ENCODE peak calls at places on chromosomes 2 and 18, in eight cellular contexts. L is transverse colon, B is heart left ventricle, N is endothelial cell of umbilical vein, X is spleen, W is breast epithelium, Q is IMR-90, A is body of pancreas. D is an unnamed sample.

GRCh38 chr2:203808041-203808750 is 59.4 kb upstream of the CTLA4 start:
- DNase-seq in L (no peak), B (no peak), N (peak), X (no peak), W (no peak), Q (peak), A (no peak), D (no peak)

GRCh38 chr2:40020997-40021396 is 241.9 kb upstream of the THUMPD2 start:
- DNase-seq in L (no peak), B (no peak), N (no peak), X (no peak), W (no peak), Q (no peak), A (no peak), D (no peak)

GRCh38 chr18:50083708-50084107 is 111.2 kb downstream of the MYO5B start:
- DNase-seq in L (no peak), B (no peak), N (no peak), X (no peak), W (no peak), Q (no peak), A (no peak), D (no peak)

GRCh38 chr2:99104006-99104405 is 37.5 kb upstream of the C2orf15 start:
- DNase-seq in L (no peak), B (no peak), N (no peak), X (no peak), W (no peak), Q (no peak), A (no peak), D (no peak)

GRCh38 chr2:23377772-23378171 is 7.2 kb upstream of the KLHL29 start:
- DNase-seq in L (no peak), B (no peak), N (no peak), X (no peak), W (no peak), Q (no peak), A (no peak), D (no peak)

GRCh38 chr2:85355521-85355920 is 952 bp downstream of the ELMOD3 start:
- DNase-seq in L (no peak), B (no peak), N (no peak), X (no peak), W (no peak), Q (no peak), A (no peak), D (no peak)

GRCh38 chr18:26157326-26157725 is 23.7 kb downstream of the PSMA8 start:
- DNase-seq in L (no peak), B (no peak), N (no peak), X (no peak), W (no peak), Q (no peak), A (no peak), D (no peak)

GRCh38 chr18:26745288-26745975 is 120.1 kb downstream of the AQP4 start:
- DNase-seq in L (no peak), B (no peak), N (no peak), X (no peak), W (peak), Q (no peak), A (peak), D (no peak)

GRCh38 chr2:199797431-199797830 is 53.6 kb downstream of the FTCDNL1 start:
- DNase-seq in L (no peak), B (no peak), N (no peak), X (no peak), W (no peak), Q (no peak), A (no peak), D (no peak)

GRCh38 chr18:2459886-2460285 is 111.4 kb downstream of the METTL4 start:
- DNase-seq in L (no peak), B (no peak), N (no peak), X (no peak), W (no peak), Q (peak), A (no peak), D (no peak)

GRCh38 chr2:173719471-173719870 is 245.7 kb downstream of the SP3 start:
- DNase-seq in L (no peak), B (no peak), N (no peak), X (no peak), W (no peak), Q (no peak), A (no peak), D (no peak)

GRCh38 chr2:101655941-101656422 is 41.5 kb upstream of the MAP4K4 start:
- DNase-seq in L (no peak), B (no peak), N (no peak), X (no peak), W (no peak), Q (peak), A (peak), D (no peak)

GRCh38 chr2:60552096-60552850 is 1.2 kb downstream of the BCL11A start:
- DNase-seq in L (no peak), B (peak), N (peak), X (peak), W (no peak), Q (no peak), A (peak), D (no peak)

GRCh38 chr2:210956101-210956500 is 399.7 kb downstream of the CPS1 start:
- DNase-seq in L (no peak), B (no peak), N (no peak), X (no peak), W (no peak), Q (no peak), A (no peak), D (no peak)

DNA sequence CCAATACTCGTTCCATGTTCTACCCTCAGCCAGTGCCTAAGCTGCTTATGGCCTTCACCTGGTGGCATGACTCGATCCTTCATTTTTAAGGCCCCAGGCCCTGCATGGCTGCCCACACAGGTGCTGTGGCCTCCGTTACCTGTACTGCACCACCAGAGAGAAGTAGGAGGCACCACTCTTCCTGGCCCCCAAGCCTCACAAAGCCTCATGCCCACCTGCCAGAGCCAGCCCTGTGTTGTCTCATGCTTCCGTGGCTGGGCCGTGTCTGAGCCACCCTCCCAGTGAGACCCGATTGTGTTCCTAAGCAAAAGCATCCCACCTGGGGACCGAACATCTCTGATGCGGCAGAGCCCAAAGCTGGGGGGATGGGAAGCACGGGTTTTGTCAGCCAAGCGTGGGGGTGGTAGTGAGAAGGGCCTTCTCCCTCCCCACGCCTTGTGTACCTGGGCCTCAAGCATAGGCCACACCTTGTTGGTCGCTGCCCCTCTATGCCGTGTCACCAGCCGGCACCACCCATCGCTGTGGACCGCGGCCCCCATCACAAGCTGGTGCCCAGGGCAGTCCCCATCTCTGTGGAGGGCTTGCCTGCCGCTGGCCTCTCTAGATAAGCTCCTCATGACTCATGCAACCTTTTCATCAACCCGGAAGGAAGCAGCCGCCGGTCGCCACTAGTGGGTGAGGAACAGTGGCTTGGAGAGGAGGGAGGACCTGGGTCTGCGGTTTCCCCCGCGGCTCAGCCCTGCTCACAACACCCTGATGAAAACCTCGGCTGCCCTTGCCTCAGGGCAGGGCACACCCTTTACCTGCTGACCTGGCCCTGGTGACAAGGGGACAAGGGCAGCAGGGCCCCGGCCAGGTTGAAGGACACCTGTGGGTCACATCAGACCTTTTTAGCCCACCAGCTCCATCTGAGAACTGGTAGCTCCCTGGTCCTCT is 2.7 kb upstream of the RNPEPL1 start:
- DNase-seq in L (peak), B (peak), N (peak), X (peak), W (peak), Q (peak), A (peak), D (peak)
- TF ChIP-seq POLR2A in L (peak), B (peak), N (no peak), X (no peak), W (no peak), Q (no peak), A (no peak), D (peak)

DNA sequence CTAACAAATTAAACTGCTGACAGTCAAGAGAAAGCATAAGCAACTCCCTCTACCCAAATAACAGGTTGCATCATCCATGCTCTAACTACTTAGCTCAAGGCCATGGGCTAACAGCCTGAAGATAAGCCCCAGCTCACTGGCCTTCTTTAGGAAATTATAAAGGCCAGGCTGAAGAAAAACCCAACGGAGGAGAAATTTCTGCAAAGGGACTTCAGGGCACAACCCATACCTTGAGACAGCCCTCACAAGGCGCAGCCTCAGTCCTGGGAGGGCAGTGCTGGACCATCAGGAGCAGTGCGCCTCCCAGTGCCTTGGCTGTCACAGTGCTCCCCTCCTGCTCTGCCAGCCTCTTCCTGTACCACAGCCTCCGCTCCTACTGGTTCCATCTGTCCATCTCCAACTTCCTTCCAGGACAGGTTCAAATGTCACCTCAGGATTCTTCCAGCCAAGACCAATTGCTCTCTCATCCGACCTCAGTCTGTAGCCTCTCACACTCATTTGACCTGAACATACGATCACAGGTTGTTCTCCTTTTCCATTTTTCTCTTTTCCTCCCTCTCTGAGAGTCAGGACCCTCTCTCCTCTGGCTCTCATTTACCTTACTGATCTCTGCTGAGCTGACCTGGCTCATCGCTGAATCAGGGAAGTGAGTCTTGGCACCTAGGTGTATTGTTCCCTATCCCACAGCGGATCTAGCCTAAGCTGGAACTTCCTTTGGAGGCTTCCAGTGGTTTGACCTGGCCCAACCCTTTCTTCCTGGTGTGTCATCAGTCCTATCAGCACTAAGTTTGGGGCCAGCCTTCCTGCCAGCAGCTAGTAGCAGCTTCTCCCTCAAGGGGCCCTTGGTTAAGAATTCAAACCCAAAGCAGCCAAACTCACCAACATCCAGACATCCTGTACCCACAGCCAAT is 1.9 kb downstream of the MCFD2 start:
- DNase-seq in L (peak), B (no peak), N (peak), X (no peak), W (peak), Q (peak), A (peak), D (peak)
- TF ChIP-seq POLR2A in L (no peak), B (no peak), N (no peak), X (no peak), W (no peak), Q (peak), A (peak), D (no peak)

DNA sequence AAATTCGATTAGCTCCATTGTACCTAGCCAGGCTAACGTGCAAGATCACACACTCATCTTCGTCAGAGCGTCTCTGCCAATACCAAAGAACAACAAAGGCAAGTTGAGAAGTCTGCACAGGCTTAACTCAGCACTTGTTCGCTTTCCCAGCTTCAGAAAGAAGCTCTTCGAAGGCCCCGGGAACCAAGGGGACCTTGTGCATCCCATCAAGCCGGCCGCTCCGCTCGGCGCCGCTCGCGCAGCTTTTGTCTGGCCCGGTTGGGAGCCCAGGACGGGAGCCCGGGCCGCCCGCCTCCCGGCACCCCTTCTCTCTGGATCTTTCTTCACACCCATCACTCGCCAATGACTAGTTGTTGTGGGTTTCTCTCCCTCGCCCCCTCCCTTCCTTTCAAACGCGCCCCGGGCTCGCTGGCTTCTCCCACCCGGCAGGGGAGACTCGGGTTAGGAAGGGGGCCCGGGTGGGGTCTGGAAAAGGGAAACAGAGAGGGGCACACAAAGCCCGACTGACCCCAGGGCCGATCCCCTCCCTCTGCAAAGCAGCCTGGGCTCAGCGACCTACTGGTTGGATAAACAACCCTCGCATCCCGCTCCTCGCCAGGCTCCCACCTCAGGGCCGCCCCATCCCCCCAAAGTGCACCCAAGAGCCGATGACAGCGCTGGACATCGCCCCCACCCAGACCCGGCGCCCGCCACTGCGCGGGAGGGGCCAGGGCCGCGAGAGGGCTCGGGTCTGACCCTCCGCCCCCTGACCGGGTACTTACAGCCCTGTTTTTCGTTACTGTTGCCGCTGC is 456 bp downstream of the CLASP1 start:
- DNase-seq in L (peak), B (peak), N (peak), X (peak), W (peak), Q (peak), A (peak), D (peak)
- TF ChIP-seq POLR2A in L (no peak), B (no peak), N (no peak), X (no peak), W (no peak), Q (peak), A (no peak), D (peak)

GRCh38 chr2:227717687-227718567 is at the start of gene SLC19A3:
- DNase-seq in L (peak), B (peak), N (peak), X (peak), W (peak), Q (peak), A (peak), D (peak)
- TF ChIP-seq POLR2A in L (no peak), B (no peak), N (no peak), X (no peak), W (no peak), Q (no peak), A (no peak), D (no peak)

GRCh38 chr18:75209129-75209951 is at the start of gene PTGR3:
- DNase-seq in L (peak), B (peak), N (peak), X (peak), W (peak), Q (peak), A (peak), D (peak)
- TF ChIP-seq POLR2A in L (peak), B (peak), N (no peak), X (no peak), W (no peak), Q (no peak), A (peak), D (peak)

GRCh38 chr2:24883946-24884345 is 36.1 kb downstream of the ADCY3 start:
- DNase-seq in L (no peak), B (no peak), N (no peak), X (no peak), W (no peak), Q (peak), A (peak), D (no peak)

GRCh38 chr2:24887325-24887874 is 32.6 kb downstream of the ADCY3 start:
- DNase-seq in L (no peak), B (no peak), N (no peak), X (no peak), W (no peak), Q (no peak), A (no peak), D (no peak)

GRCh38 chr2:24886640-24887324 is 33.3 kb downstream of the ADCY3 start:
- DNase-seq in L (no peak), B (no peak), N (peak), X (peak), W (no peak), Q (peak), A (no peak), D (no peak)

GRCh38 chr2:24886114-24886501 is 33.9 kb downstream of the ADCY3 start:
- DNase-seq in L (no peak), B (no peak), N (peak), X (no peak), W (no peak), Q (no peak), A (no peak), D (no peak)

GRCh38 chr2:24885221-24886113 is 34.6 kb downstream of the ADCY3 start:
- DNase-seq in L (no peak), B (no peak), N (no peak), X (no peak), W (no peak), Q (peak), A (peak), D (no peak)
- TF ChIP-seq POLR2A in L (no peak), B (no peak), N (no peak), X (no peak), W (no peak), Q (no peak), A (no peak), D (no peak)

GRCh38 chr2:219387284-219388126 is at the start of gene DNPEP:
- DNase-seq in L (peak), B (peak), N (peak), X (peak), W (peak), Q (peak), A (peak), D (peak)

GRCh38 chr2:219386532-219387280 is 1.0 kb downstream of the DNPEP start:
- DNase-seq in L (no peak), B (no peak), N (no peak), X (peak), W (no peak), Q (no peak), A (no peak), D (no peak)

GRCh38 chr2:219388845-219389156 is 1.1 kb upstream of the DNPEP start:
- DNase-seq in L (no peak), B (no peak), N (no peak), X (no peak), W (no peak), Q (no peak), A (no peak), D (no peak)

GRCh38 chr2:219385958-219386520 is 1.7 kb downstream of the DNPEP start:
- DNase-seq in L (no peak), B (no peak), N (no peak), X (peak), W (no peak), Q (no peak), A (no peak), D (no peak)

GRCh38 chr2:219388127-219388844 is 574 bp upstream of the DNPEP start:
- DNase-seq in L (peak), B (peak), N (peak), X (peak), W (peak), Q (peak), A (peak), D (peak)
- TF ChIP-seq POLR2A in L (no peak), B (peak), N (no peak), X (no peak), W (no peak), Q (no peak), A (no peak), D (peak)

GRCh38 chr2:70766357-70767093 is 1.5 kb downstream of the ADD2 start:
- DNase-seq in L (no peak), B (no peak), N (no peak), X (no peak), W (no peak), Q (no peak), A (no peak), D (no peak)

GRCh38 chr2:70767094-70767698 is 804 bp downstream of the ADD2 start:
- DNase-seq in L (no peak), B (no peak), N (no peak), X (peak), W (no peak), Q (no peak), A (no peak), D (peak)

GRCh38 chr2:70768585-70769085 is 635 bp upstream of the ADD2 start:
- DNase-seq in L (no peak), B (no peak), N (no peak), X (no peak), W (no peak), Q (no peak), A (no peak), D (no peak)

GRCh38 chr2:70769450-70769849 is 1.4 kb upstream of the ADD2 start:
- DNase-seq in L (no peak), B (no peak), N (no peak), X (no peak), W (no peak), Q (no peak), A (no peak), D (no peak)

DNA sequence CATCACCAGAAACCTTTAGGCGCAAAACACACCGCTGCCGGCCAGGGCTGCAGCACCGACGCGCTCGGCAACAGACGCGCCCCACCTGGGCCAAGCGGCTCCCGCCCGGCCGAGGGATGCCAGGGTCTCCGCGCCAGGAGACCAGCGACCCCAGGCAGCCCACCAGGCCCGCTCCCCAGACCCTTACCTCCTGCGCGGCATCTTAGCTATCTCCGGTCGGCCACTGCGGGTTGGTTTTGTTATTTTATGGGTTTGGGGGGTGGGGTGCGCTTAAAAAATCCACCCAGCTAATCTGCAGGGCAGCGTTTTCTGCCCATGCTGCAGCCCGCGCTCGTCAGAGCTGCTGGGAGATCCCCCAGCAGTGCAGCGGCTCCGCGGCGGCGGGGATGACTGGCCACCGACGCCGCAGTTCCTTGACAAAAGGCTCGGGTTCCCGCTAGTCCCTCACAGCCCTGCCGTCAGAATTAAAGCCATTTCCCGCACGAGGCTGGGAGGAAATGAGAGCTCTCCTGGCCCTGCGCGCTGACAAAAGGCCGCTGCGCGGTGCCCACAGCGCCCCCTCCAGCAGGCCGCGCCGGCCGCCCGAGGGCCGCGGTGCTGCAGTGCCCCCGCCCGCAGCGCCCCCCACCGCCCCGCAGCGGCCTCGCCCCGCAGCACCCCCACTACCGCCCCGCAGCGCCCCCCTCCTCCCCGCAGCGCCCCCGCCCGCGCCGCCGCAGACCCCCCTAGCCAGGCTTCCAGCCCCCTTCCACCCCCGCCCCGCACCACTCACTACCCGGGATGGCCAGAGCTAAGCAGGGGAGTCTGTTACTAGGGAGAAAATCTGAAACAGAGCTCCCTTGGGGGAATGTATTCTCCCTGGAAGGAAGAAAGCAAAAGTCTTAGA is at the start of gene ADD2:
- DNase-seq in L (peak), B (no peak), N (peak), X (peak), W (no peak), Q (peak), A (peak), D (peak)
- TF ChIP-seq POLR2A in L (no peak), B (no peak), N (no peak), X (no peak), W (no peak), Q (no peak), A (no peak), D (no peak)

GRCh38 chr2:24837996-24838513 is 44.8 kb downstream of the CENPO start:
- DNase-seq in L (no peak), B (no peak), N (no peak), X (peak), W (no peak), Q (no peak), A (no peak), D (no peak)
- TF ChIP-seq POLR2A in L (no peak), B (no peak), N (no peak), X (no peak), W (no peak), Q (no peak), A (no peak), D (no peak)